ENCODE peak calls at places on chromosomes 1 and 21, in four cellular contexts. F, W, E and T are unnamed samples.

GRCh38 chr1:27203946-27204345 is 30.5 kb upstream of the WDTC1 start:
- DNase-seq in F (no peak), W (no peak), E (no peak), T (no peak)

GRCh38 chr1:39210649-39211048 is 6.2 kb downstream of the MACF1 start:
- DNase-seq in W (no peak), E (no peak), F (no peak), T (no peak)

GRCh38 chr21:28142692-28143091 is 850.0 kb downstream of the LTN1 start:
- DNase-seq in E (no peak), F (no peak), W (no peak), T (no peak)

GRCh38 chr1:84365225-84366221 is 32.8 kb upstream of the DNASE2B start:
- DNase-seq in F (peak), E (no peak), W (no peak), T (no peak)

GRCh38 chr1:53361541-53361961 is 33.7 kb upstream of the LRP8 start:
- DNase-seq in E (no peak), F (no peak), W (peak), T (no peak)

GRCh38 chr1:199688133-199688676 is 339.3 kb upstream of the NR5A2 start:
- DNase-seq in E (no peak), W (no peak), F (no peak), T (no peak)

GRCh38 chr1:109586055-109586454 is 33.4 kb downstream of the GNAT2 start:
- DNase-seq in E (no peak), W (no peak), F (no peak), T (no peak)

GRCh38 chr1:69263982-69264381 is 303.7 kb upstream of the LRRC7 start:
- DNase-seq in F (no peak), W (no peak), E (no peak), T (no peak)

GRCh38 chr1:13687361-13687760 is 12.6 kb upstream of the PRDM2 start:
- DNase-seq in F (no peak), W (no peak), E (no peak), T (no peak)

GRCh38 chr1:232378266-232379041 is 251.5 kb downstream of the SIPA1L2 start:
- DNase-seq in F (no peak), W (peak), E (peak), T (no peak)

GRCh38 chr1:221294244-221294643 is 415.0 kb downstream of the HLX start:
- DNase-seq in F (no peak), W (no peak), E (no peak), T (no peak)

GRCh38 chr1:17014671-17015567 is 3.2 kb upstream of the ATP13A2 start:
- DNase-seq in W (no peak), F (no peak), E (no peak), T (no peak)

GRCh38 chr1:223664106-223664505 is 1.4 kb downstream of the CAPN8 start:
- DNase-seq in W (no peak), F (no peak), E (no peak), T (no peak)

GRCh38 chr1:229180161-229180560 is 90.8 kb upstream of the RAB4A start:
- DNase-seq in W (no peak), E (no peak), F (no peak), T (no peak)

GRCh38 chr1:9724706-9725476 is 73.4 kb downstream of the PIK3CD start:
- DNase-seq in F (peak), W (peak), E (peak), T (peak)

GRCh38 chr1:176033879-176034278 is 173.2 kb downstream of the COP1 start:
- DNase-seq in W (no peak), E (no peak), F (no peak), T (no peak)

DNA sequence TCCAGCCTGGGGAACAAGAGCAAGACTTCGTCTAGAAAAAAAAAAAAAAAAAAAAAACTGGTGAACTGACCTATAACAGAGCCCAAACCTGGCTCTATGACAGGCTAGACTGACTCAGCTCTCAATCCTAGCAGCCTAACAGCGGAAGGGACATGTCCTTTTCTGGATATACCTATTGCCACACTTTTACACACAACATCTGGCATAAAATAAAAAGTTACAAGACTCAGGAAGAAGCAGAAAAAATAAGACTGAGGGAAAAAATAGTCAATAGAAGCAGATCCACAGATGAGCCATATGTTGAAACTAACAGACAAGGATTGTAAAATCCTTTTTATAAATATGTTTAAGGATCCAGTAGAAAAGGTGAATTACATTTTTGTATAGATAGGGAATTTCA is 57.5 kb upstream of the IPO9 start:
- DNase-seq in F (no peak), E (no peak), W (no peak), T (no peak)
- H3K27ac ChIP-seq in F (no peak), E (no peak), W (no peak), T (no peak)

GRCh38 chr21:36661511-36662309 is 37.2 kb upstream of the SIM2 start:
- DNase-seq in W (peak), F (peak), E (no peak), T (no peak)
- TF ChIP-seq EP300 in W (no peak), F (no peak), E (no peak), T (no peak)

GRCh38 chr1:150282558-150282958 is 204 bp downstream of the CIART start:
- DNase-seq in E (peak), F (no peak), W (no peak), T (no peak)

GRCh38 chr1:150280138-150280707 is 2.1 kb upstream of the CIART start:
- DNase-seq in F (no peak), E (no peak), W (peak), T (no peak)

GRCh38 chr1:150281221-150281757 is 1.1 kb upstream of the CIART start:
- DNase-seq in W (peak), E (no peak), F (peak), T (peak)

GRCh38 chr1:150283260-150283659 is 906 bp downstream of the CIART start:
- DNase-seq in F (no peak), W (no peak), E (no peak), T (no peak)

GRCh38 chr1:150281758-150282557 is at the start of gene CIART:
- DNase-seq in F (peak), W (peak), E (peak), T (peak)
- H3K27ac ChIP-seq in F (peak), W (peak), E (peak), T (peak)

GRCh38 chr1:219697667-219698066 is 84.8 kb upstream of the ZC3H11B start:
- DNase-seq in E (no peak), F (no peak), W (no peak), T (no peak)

GRCh38 chr1:219701453-219701852 is 88.5 kb upstream of the ZC3H11B start:
- DNase-seq in F (no peak), E (no peak), W (no peak), T (no peak)

GRCh38 chr1:219702551-219703215 is 89.8 kb upstream of the ZC3H11B start:
- DNase-seq in F (no peak), W (no peak), E (no peak), T (no peak)

GRCh38 chr1:219703240-219703639 is 90.3 kb upstream of the ZC3H11B start:
- DNase-seq in E (no peak), W (no peak), F (no peak), T (no peak)

DNA sequence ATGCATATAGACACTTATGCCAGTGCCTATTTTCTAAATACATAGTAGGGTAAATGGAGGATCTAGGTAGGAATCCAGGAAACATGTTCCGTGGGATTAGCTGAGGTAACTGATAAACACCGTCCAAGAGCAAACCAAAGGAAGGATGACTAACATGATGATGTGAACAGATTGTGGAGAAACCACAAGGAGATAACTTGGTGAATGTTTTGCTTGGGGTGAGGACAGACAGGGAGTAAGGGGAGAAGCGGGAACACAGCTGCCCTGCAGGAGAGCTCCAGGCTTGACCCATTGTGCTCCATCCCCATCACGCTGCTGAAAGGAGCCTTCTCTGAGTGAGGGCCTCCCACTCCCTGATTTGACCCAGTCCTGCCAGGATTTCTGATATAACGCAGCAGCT is 87.0 kb upstream of the ZC3H11B start:
- DNase-seq in F (no peak), E (no peak), W (no peak), T (no peak)
- TF ChIP-seq EP300 in F (no peak), E (no peak), W (no peak), T (no peak)

DNA sequence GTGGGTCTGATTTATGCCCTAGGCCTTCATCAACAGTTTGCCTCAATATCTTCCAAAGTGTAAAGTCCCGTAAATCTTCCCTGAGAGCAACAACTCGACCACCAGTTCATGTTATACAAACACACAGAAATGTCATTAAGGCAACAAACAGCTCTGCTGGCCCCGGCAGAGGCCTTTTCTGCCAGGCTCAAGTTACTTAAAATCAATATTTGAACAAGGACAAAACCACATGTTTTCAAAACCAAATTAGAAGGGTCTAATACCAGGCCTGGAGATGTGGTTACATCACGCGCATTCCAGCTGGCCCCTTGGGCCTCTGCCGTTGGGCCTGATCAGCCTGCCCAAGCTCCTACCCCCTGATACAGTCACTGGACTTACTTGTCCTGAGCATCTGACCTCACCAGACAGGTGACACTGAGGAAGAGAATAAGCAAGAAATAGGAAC is 82.1 kb upstream of the FGGY start:
- DNase-seq in F (peak), E (peak), W (peak), T (no peak)
- H3K27ac ChIP-seq in F (peak), E (no peak), W (no peak), T (no peak)